ENCODE peak calls at places on chromosomes 5 and 9, in five cellular contexts. P is stomach, D is ovary, K is sigmoid colon, O is transverse colon. Y is an unnamed sample.

GRCh38 chr5:154086641-154087040 is 47.9 kb downstream of the MFAP3 start:
- DNase-seq in O (no peak), K (no peak), P (no peak), D (no peak), Y (no peak)

GRCh38 chr5:173108914-173109313 is 35.4 kb upstream of the BNIP1 start:
- DNase-seq in O (no peak), D (no peak), K (no peak), P (no peak), Y (no peak)

GRCh38 chr5:94181940-94182339 is 436.5 kb downstream of the KIAA0825 start:
- DNase-seq in P (no peak), K (no peak), D (no peak), O (no peak), Y (no peak)

GRCh38 chr5:123951204-123951977 is 439.4 kb downstream of the CSNK1G3 start:
- DNase-seq in D (no peak), O (no peak), P (no peak), K (no peak), Y (no peak)

GRCh38 chr5:172778223-172778814 is 7.3 kb upstream of the DUSP1 start:
- DNase-seq in D (peak; percentile 42), K (peak; percentile 80), O (peak; percentile 70), P (peak; percentile 56), Y (peak; percentile 59)

GRCh38 chr5:57575839-57576238 is 93.2 kb upstream of the ACTBL2 start:
- DNase-seq in O (no peak), D (no peak), K (no peak), P (no peak), Y (no peak)

GRCh38 chr5:103059525-103059924 is 60.4 kb downstream of the GIN1 start:
- DNase-seq in D (no peak), O (no peak), P (no peak), K (no peak), Y (no peak)

GRCh38 chr9:98231770-98232478 is 23.5 kb downstream of the TBC1D2 start:
- DNase-seq in O (no peak), K (peak; percentile 19), D (no peak), P (no peak), Y (no peak)

GRCh38 chr9:87751869-87752268 is 25.9 kb downstream of the CTSL start:
- DNase-seq in O (no peak), K (no peak), P (no peak), D (no peak), Y (no peak)

GRCh38 chr9:87749335-87750035 is 23.6 kb downstream of the CTSL start:
- DNase-seq in P (no peak), D (no peak), O (no peak), K (no peak), Y (no peak)

GRCh38 chr9:87753313-87753712 is 27.4 kb downstream of the CTSL start:
- DNase-seq in K (no peak), D (no peak), O (no peak), P (no peak), Y (no peak)

GRCh38 chr9:87750726-87751125 is 24.8 kb downstream of the CTSL start:
- DNase-seq in P (no peak), K (no peak), O (no peak), D (no peak), Y (no peak)

GRCh38 chr9:87751423-87751822 is 25.5 kb downstream of the CTSL start:
- DNase-seq in D (no peak), P (no peak), O (no peak), K (no peak), Y (no peak)
- TF ChIP-seq POLR2A in D (no peak), P (no peak), O (no peak), K (no peak), Y (no peak)

DNA sequence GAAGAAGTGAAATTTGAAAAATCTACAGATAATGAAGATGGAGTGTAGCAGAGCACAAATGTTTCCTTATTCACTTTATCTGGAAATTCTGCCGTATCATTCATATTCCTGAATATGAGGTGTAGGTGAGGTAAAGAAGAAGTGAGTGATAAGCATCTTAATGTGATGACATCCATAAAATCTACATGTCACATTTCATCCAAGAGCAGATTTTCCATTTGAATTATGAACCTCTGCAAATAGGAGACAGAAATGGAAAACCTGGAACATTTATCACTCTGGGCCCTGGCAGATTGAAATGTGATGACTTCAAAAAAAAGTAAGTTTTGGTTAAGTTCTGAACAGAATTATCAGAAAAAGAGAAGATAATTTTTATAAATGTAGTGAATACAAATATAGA is 240.2 kb downstream of the CDH12 start:
- DNase-seq in P (no peak), D (no peak), K (no peak), O (no peak), Y (no peak)
- TF ChIP-seq EP300 in P (no peak), D (no peak), K (no peak), O (no peak), Y (no peak)

GRCh38 chr9:126818482-126818881 is 13.6 kb downstream of the ZBTB43 start:
- DNase-seq in D (no peak), P (no peak), O (no peak), K (no peak), Y (no peak)

GRCh38 chr9:126827227-126827626 is 22.4 kb downstream of the ZBTB43 start:
- DNase-seq in P (no peak), O (no peak), K (no peak), D (no peak), Y (no peak)

GRCh38 chr9:126822873-126823272 is 18.0 kb downstream of the ZBTB43 start:
- DNase-seq in D (no peak), K (no peak), P (no peak), O (no peak), Y (no peak)

GRCh38 chr9:126819482-126819881 is 14.6 kb downstream of the ZBTB43 start:
- DNase-seq in K (no peak), D (no peak), O (no peak), P (no peak), Y (no peak)

DNA sequence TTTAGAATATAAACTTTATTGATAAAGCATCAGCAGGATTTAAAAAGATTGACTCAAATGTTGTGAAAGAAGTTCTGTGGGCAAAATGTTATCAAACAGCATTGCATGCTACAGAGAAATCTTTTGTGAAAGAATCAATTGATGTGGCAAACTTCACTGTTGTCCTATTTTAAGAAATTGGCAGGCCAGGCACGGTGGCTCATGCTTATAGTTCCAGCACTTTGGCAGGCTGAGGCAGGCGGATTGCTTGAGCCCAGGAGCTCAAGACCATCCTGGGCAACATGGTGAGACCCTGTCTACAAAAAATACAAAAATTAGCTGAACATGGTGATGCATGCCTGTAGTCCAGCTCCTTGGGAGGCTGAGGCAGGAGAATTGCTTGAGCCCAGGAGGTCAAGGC is 17.4 kb downstream of the ZBTB43 start:
- DNase-seq in K (no peak), D (no peak), O (no peak), P (no peak), Y (no peak)
- TF ChIP-seq CTCF in K (no peak), D (no peak), O (no peak), P (no peak), Y (no peak)

DNA sequence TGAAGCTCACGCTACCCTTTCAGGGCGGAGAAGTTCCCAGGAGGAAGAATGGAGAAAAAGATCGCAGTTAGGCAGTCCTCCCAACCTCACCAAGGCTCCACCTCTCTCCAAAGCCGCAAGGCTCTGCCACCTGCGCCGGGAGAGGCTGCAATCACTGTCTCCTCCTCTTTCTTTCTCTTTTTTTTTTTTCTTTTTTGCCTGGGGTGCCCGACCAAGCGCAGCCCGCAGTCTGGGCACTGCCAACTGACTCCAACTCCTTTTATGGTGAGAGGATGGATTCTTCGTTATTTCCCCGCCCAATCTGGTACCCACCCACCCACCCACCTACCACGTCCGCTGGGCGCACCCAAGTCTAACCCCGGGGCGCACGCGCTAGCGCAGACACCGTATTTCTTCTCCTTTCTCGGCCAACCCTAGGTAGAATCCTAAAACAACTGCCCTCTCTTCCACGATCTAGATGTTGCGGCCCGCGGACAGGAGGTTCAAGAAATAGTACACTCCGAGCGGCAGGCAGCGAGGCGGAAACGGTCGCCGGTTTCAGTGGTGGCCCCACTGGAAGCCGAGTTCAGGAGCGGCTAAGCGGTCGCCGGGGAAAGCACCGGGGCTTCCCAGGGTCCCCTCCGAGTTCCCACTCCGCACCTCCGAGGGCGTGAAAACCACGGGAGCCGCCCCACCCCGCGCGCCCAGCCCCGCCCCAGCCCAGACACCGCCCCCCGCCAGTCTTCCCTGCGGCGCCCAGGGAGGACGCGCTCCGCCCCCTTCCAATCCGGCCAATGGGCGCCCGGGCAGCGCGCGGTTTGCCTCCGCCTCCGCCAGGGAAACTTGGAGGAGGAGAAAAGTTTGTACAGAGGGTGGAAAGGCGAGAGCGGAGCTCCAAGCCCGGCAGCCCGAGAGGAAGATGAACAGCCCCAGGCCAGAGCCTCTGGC is at the start of gene PTGER4:
- DNase-seq in K (peak; percentile 97), O (peak; percentile 97), P (peak; percentile 96), D (peak; percentile 84), Y (peak; percentile 88)
- TF ChIP-seq POLR2A in K (peak; percentile 93), O (peak; percentile 99), P (peak; percentile 92), D (no peak), Y (peak; percentile 92)

DNA sequence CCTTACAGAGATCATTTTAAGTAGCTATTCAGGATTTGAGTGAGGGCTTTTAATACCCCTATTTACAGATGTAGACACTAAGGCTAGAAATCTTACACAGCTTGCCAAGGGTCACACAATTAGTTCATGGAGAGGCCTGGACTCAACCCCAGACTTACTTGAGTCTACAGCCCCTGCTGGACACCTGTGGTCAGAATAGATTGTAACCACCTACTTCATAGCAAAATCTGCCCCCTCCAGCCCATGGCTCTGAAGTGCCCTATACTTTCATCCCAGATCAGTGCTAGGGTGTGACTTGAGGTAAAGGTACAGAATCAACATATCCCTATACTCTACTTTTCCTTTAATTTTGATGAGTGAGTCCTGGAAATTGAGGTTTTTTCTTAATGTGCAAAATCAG is 291.3 kb downstream of the ADGRV1 start:
- DNase-seq in O (no peak), P (no peak), D (no peak), K (no peak), Y (no peak)
- TF ChIP-seq EP300 in O (no peak), P (no peak), D (no peak), K (no peak), Y (no peak)

DNA sequence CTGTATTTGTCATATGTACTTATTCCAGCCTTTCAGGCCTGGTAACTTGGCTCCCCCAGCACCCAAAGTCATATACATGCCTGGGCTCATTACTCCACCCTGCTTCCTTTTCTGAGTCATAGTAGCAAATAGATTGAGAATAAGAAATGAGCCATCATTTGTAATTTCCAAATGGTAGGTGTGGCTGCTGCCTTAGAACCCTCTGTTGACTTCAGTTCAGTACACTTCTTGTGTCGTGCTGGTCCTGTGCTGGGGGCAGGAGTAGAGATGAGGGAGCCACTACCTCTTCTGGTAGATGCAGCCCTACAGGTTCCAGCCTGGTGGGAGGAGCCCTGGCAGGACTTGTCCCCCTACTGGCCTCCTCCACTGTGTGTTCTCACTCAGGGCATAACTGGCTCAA is 11.1 kb downstream of the GM2A start:
- DNase-seq in D (no peak), K (no peak), O (no peak), P (no peak), Y (no peak)
- TF ChIP-seq CTCF in D (no peak), K (no peak), O (no peak), P (no peak), Y (no peak)

GRCh38 chr9:15543033-15543791 is 9.6 kb upstream of the CCDC171 start:
- DNase-seq in P (no peak), D (no peak), K (no peak), O (no peak), Y (no peak)
- TF ChIP-seq POLR2A in P (no peak), D (no peak), K (no peak), O (no peak), Y (no peak)

Y was measured in tibial nerve.